ENCODE peak calls at places on chromosome 10, in six cellular contexts. U is BE2C; T is CD8-positive, alpha-beta T cell; Z is kidney; P is transverse colon; L is colonic mucosa. V is an unnamed sample. For H3K4me1 and H3K9me3, the result is how much of the 10 kb centered on the place peaks cover.

GRCh38 chr10:124732931-124733536 is 11.1 kb downstream of the FAM53B start:
- DNase-seq in U (no peak), L (peak), P (peak), T (no peak), Z (peak), V (peak)

GRCh38 chr10:95475003-95475383 is 86.2 kb downstream of the SORBS1 start:
- DNase-seq in Z (no peak), L (no peak), P (no peak), U (no peak), T (no peak), V (no peak)

GRCh38 chr10:91569522-91569921 is 63.3 kb downstream of the PPP1R3C start:
- DNase-seq in L (no peak), U (no peak), T (no peak), Z (no peak), P (no peak), V (no peak)

GRCh38 chr10:102769375-102770107 is 25.8 kb downstream of the WBP1L start:
- DNase-seq in T (no peak), U (no peak), P (no peak), L (no peak), Z (no peak), V (no peak)

GRCh38 chr10:15737635-15738034 is 17.9 kb upstream of the ITGA8 start:
- DNase-seq in U (no peak), T (no peak), P (no peak), Z (no peak), L (no peak), V (no peak)

GRCh38 chr10:3895045-3895609 is 110.1 kb upstream of the KLF6 start:
- DNase-seq in T (no peak), U (no peak), L (no peak), P (no peak), Z (no peak), V (no peak)

GRCh38 chr10:70985824-70986336 is 97.5 kb upstream of the PCBD1 start:
- DNase-seq in T (no peak), U (no peak), Z (peak), P (peak), L (peak), V (no peak)

GRCh38 chr10:86785021-86785420 is 28.6 kb downstream of the BMPR1A start:
- DNase-seq in U (no peak), P (no peak), L (no peak), Z (no peak), T (no peak), V (no peak)

GRCh38 chr10:101218423-101219136 is 10.7 kb downstream of the LBX1 start:
- DNase-seq in P (no peak), T (no peak), U (no peak), L (no peak), Z (no peak), V (no peak)

GRCh38 chr10:95841711-95842498 is 65.9 kb upstream of the CC2D2B start:
- DNase-seq in L (peak), P (peak), Z (no peak), T (no peak), U (peak), V (peak)

GRCh38 chr10:9158675-9159074 is 1104.2 kb downstream of the GATA3 start:
- DNase-seq in L (no peak), Z (no peak), U (no peak), T (no peak), P (no peak), V (no peak)

GRCh38 chr10:94710578-94710977 is 27.0 kb downstream of the CYP2C18 start:
- DNase-seq in Z (no peak), P (no peak), U (no peak), T (no peak), L (no peak), V (no peak)

GRCh38 chr10:3167611-3168330 is 4.8 kb downstream of the PITRM1 start:
- DNase-seq in U (no peak), L (no peak), P (no peak), T (no peak), Z (peak), V (no peak)

GRCh38 chr10:107028249-107028648 is 136.3 kb downstream of the SORCS1 start:
- DNase-seq in U (no peak), T (no peak), Z (no peak), P (no peak), L (no peak), V (no peak)

GRCh38 chr10:30127120-30127541 is 67.7 kb upstream of the JCAD start:
- DNase-seq in P (no peak), L (no peak), U (no peak), Z (no peak), T (no peak), V (peak)

GRCh38 chr10:44990302-44990655 is 10.4 kb upstream of the ZNF22 start:
- DNase-seq in T (no peak), P (no peak), L (no peak), Z (no peak), U (peak), V (peak)

GRCh38 chr10:104336829-104337526 is 1.3 kb downstream of the ITPRIP start:
- DNase-seq in Z (no peak), U (no peak), L (peak), T (no peak), P (no peak), V (no peak)

GRCh38 chr10:45509491-45509890 is 135.5 kb downstream of the ALOX5 start:
- DNase-seq in T (no peak), L (no peak), U (no peak), P (no peak), Z (no peak), V (no peak)

GRCh38 chr10:68099736-68100135 is 9.6 kb upstream of the MYPN start:
- DNase-seq in U (peak), T (no peak), Z (no peak), L (no peak), P (no peak), V (no peak)

GRCh38 chr10:12322583-12323131 is 26.7 kb upstream of the CAMK1D start:
- DNase-seq in Z (no peak), U (no peak), L (no peak), P (no peak), T (no peak), V (no peak)

GRCh38 chr10:13750299-13751190 is 163.8 kb downstream of the PRPF18 start:
- DNase-seq in L (no peak), T (no peak), Z (no peak), P (no peak), U (no peak), V (no peak)

GRCh38 chr10:132862485-132863420 is 76.8 kb upstream of the NKX6-2 start:
- DNase-seq in U (no peak), P (peak), T (no peak), L (no peak), Z (peak), V (no peak)

GRCh38 chr10:113563306-113564088 is 10.6 kb downstream of the HABP2 start:
- DNase-seq in L (peak), U (peak), P (peak), Z (peak), T (peak), V (peak)

GRCh38 chr10:8825611-8826010 is 771.1 kb downstream of the GATA3 start:
- DNase-seq in P (no peak), T (no peak), U (no peak), L (no peak), Z (no peak), V (no peak)

DNA sequence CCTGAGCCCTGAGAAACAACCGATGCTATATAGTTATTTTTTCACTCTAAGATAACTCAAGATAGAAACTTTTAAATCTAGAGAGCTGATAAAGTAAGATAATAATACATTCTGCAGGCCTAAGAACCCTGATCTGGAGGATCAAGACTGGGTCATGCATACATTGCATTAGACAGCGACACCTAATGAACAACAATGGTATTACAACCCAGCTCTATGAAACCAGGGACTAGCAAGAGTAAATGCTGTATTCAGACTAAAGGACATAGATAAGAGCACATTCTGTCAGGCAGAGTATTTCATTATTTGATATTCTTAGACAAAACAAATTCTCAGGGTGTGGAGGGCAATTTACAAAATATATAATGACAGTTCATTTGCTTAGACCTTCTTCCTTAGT is 148.6 kb downstream of the GRK5 start:
- DNase-seq in T (no peak), U (no peak), Z (no peak), L (no peak), P (no peak), V (no peak)
- H3K4me1 ChIP-seq in T (under half), U (under half), Z (under half), L (under half), P (under half), V (under half)

DNA sequence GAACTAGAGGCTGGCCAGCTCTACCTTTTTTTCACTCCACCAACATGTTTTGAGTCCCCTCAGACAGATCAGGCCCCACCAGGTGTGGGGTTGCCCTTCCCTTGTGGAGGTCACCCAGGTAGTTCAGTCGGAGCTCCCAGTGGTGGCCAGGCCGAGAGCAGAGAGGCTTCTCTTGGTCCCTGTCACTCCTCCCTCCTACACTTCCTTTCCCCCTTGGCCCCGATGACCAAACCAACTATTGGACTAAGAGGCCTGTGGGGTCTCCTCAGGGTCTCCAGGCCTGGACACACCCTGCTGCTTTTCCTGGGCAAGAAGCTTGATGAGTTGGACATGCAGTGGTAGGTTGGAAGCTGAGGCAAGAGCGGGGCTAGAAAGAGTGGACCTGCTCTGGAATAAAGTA is 174.8 kb downstream of the ZNF248 start:
- DNase-seq in P (no peak), L (no peak), Z (no peak), T (no peak), U (no peak), V (no peak)
- H3K9me3 ChIP-seq in P (under half), L (under half), Z (under half), T (under half), U (under half), V (under half)

GRCh38 chr10:5589963-5590511 is 65.3 kb downstream of the CALML3 start:
- DNase-seq in U (no peak), Z (peak), P (no peak), T (no peak), L (no peak), V (no peak)

GRCh38 chr10:5590816-5591215 is 66.1 kb downstream of the CALML3 start:
- DNase-seq in Z (peak), P (no peak), L (no peak), U (no peak), T (no peak), V (no peak)

GRCh38 chr10:5594271-5595036 is 69.7 kb downstream of the CALML3 start:
- DNase-seq in Z (peak), L (no peak), U (peak), T (no peak), P (no peak), V (no peak)

GRCh38 chr10:5591336-5591824 is 66.6 kb downstream of the CALML3 start:
- DNase-seq in U (no peak), T (no peak), L (no peak), P (no peak), Z (peak), V (no peak)

GRCh38 chr10:5592070-5592469 is 67.3 kb downstream of the CALML3 start:
- DNase-seq in Z (peak), P (no peak), L (no peak), T (no peak), U (no peak), V (no peak)
- H3K4me1 ChIP-seq in Z (under half), P (under half), L (under half), T (under half), U (under half), V (under half)

GRCh38 chr10:121024905-121025584 is 173.9 kb downstream of the WDR11 start:
- DNase-seq in Z (no peak), U (no peak), L (no peak), P (no peak), T (no peak), V (no peak)
- H3K9me3 ChIP-seq in Z (under half), U (under half), L (under half), P (under half), T (under half), V (under half)

GRCh38 chr10:126781817-126782216 is 111.3 kb upstream of the C10orf90 start:
- DNase-seq in L (no peak), T (no peak), Z (no peak), U (no peak), P (no peak), V (no peak)
- H3K4me1 ChIP-seq in L (under half), T (under half), Z (under half), U (under half), P (under half), V (under half)

GRCh38 chr10:128884061-128884425 is 583.0 kb upstream of the MGMT start:
- DNase-seq in L (no peak), Z (no peak), P (no peak), U (no peak), T (no peak), V (no peak)
- H3K9me3 ChIP-seq in L (under half), Z (under half), P (under half), U (under half), T (under half), V (under half)